ENCODE peak calls at places on chromosomes 2 and 18, in nine cellular contexts. F is cardiac fibroblast, Y is thoracic aorta, P is HCT116, N is astrocyte, R is Panc1, X is LNCaP clone FGC, K is SK-N-SH, D is psoas muscle. Q is an unnamed sample.

GRCh38 chr2:170017848-170018492 is 160.0 kb upstream of the MYO3B start:
- DNase-seq in R (no peak), D (no peak), X (no peak), K (no peak), N (peak), F (peak), Y (no peak), P (no peak), Q (no peak)

GRCh38 chr2:218396688-218397501 is 2.8 kb upstream of the CTDSP1 start:
- DNase-seq in N (peak), F (peak), R (no peak), X (no peak), Y (no peak), P (no peak), K (peak), D (peak), Q (peak)

GRCh38 chr2:218904176-218904575 is 23.5 kb downstream of the WNT10A start:
- DNase-seq in R (no peak), P (no peak), X (no peak), D (no peak), Y (no peak), N (no peak), F (no peak), K (no peak), Q (no peak)

GRCh38 chr18:44725300-44726096 is 44.8 kb downstream of the SETBP1 start:
- DNase-seq in R (no peak), N (peak), P (no peak), X (no peak), K (no peak), F (peak), D (peak), Y (no peak), Q (no peak)

GRCh38 chr2:218081695-218082094 is 12.6 kb downstream of the RUFY4 start:
- DNase-seq in R (no peak), Y (no peak), D (no peak), K (no peak), X (no peak), N (peak), P (no peak), F (peak), Q (no peak)

GRCh38 chr18:25795178-25795577 is 295.2 kb downstream of the SS18 start:
- DNase-seq in Y (no peak), R (no peak), X (no peak), D (no peak), K (no peak), F (no peak), N (no peak), P (no peak), Q (no peak)

GRCh38 chr2:183665976-183666375 is 541.7 kb downstream of the NUP35 start:
- DNase-seq in D (no peak), P (no peak), N (peak), K (no peak), F (peak), X (no peak), Y (no peak), R (no peak), Q (peak)

GRCh38 chr2:113847144-113847543 is 42.7 kb upstream of the ACTR3 start:
- DNase-seq in F (no peak), K (no peak), R (no peak), D (no peak), N (peak), X (no peak), P (no peak), Y (no peak), Q (no peak)

GRCh38 chr2:200454839-200455801 is 54.7 kb downstream of the KCTD18 start:
- DNase-seq in X (no peak), N (peak), K (no peak), D (no peak), R (no peak), Y (no peak), P (peak), F (no peak), Q (no peak)

GRCh38 chr18:45291616-45292612 is 323.4 kb upstream of the SLC14A2 start:
- DNase-seq in R (no peak), N (peak), Y (no peak), P (no peak), K (peak), D (no peak), X (no peak), F (peak), Q (peak)

GRCh38 chr2:109582928-109583895 is 30.6 kb downstream of the SEPTIN10 start:
- DNase-seq in K (no peak), X (no peak), Y (no peak), F (peak), N (no peak), R (no peak), D (no peak), P (no peak), Q (no peak)

GRCh38 chr2:46369783-46370182 is 72.6 kb downstream of the EPAS1 start:
- DNase-seq in N (no peak), F (no peak), P (no peak), K (no peak), D (no peak), X (no peak), R (no peak), Y (no peak), Q (no peak)

GRCh38 chr2:222641336-222641735 is 14.6 kb downstream of the FARSB start:
- DNase-seq in D (no peak), N (peak), F (peak), X (no peak), R (no peak), K (no peak), Y (no peak), P (no peak), Q (no peak)

GRCh38 chr2:145984541-145984940 is 1464.6 kb upstream of the ZEB2 start:
- DNase-seq in K (no peak), Y (no peak), X (no peak), P (peak), F (peak), D (no peak), R (no peak), N (peak), Q (no peak)

GRCh38 chr2:71746946-71747501 is 293.7 kb downstream of the DYSF start:
- DNase-seq in R (no peak), D (peak), Y (peak), N (peak), F (peak), P (no peak), X (peak), K (peak), Q (no peak)

GRCh38 chr18:11322716-11323115 is 173.3 kb upstream of the PIEZO2 start:
- DNase-seq in F (no peak), N (no peak), K (no peak), D (no peak), P (no peak), X (no peak), R (no peak), Y (no peak), Q (no peak)

GRCh38 chr2:220835563-220835962 is 736.5 kb downstream of the EPHA4 start:
- DNase-seq in R (no peak), P (no peak), K (no peak), Y (no peak), X (no peak), F (no peak), N (peak), D (no peak), Q (no peak)

GRCh38 chr2:186503827-186504606 is 18.0 kb downstream of the ZC3H15 start:
- DNase-seq in F (peak), Y (no peak), X (no peak), P (no peak), K (peak), N (peak), D (no peak), R (no peak), Q (no peak)

GRCh38 chr2:31413876-31414550 is 529 bp downstream of the XDH start:
- DNase-seq in R (no peak), Y (no peak), N (no peak), K (peak), P (no peak), D (no peak), X (no peak), F (no peak), Q (no peak)

GRCh38 chr2:232761301-232761907 is 15.0 kb downstream of the KCNJ13 start:
- DNase-seq in F (peak), X (no peak), R (peak), Y (no peak), P (peak), D (no peak), K (peak), N (peak), Q (peak)

GRCh38 chr2:61707984-61708852 is 145.6 kb downstream of the FAM161A start:
- DNase-seq in D (no peak), F (no peak), Y (no peak), R (peak), K (no peak), X (peak), N (peak), P (no peak), Q (no peak)

GRCh38 chr18:2146754-2147153 is 424.6 kb downstream of the METTL4 start:
- DNase-seq in P (no peak), N (no peak), X (no peak), R (no peak), F (no peak), D (no peak), K (no peak), Y (no peak), Q (no peak)

GRCh38 chr18:650428-650858 is 7.0 kb upstream of the TYMS start:
- DNase-seq in N (no peak), X (no peak), F (no peak), D (no peak), R (no peak), K (no peak), Y (no peak), P (no peak), Q (no peak)

GRCh38 chr18:68874361-68874760 is 76.5 kb downstream of the CCDC102B start:
- DNase-seq in F (peak), P (no peak), K (no peak), D (no peak), X (no peak), Y (no peak), R (no peak), N (peak), Q (no peak)

GRCh38 chr2:216221806-216222205 is 112.7 kb downstream of the XRCC5 start:
- DNase-seq in F (peak), D (no peak), X (no peak), R (no peak), P (no peak), K (no peak), Y (no peak), N (peak), Q (no peak)

GRCh38 chr2:147275943-147276342 is 568.9 kb upstream of the ACVR2A start:
- DNase-seq in K (no peak), F (no peak), X (no peak), D (no peak), R (no peak), Y (no peak), P (peak), N (no peak), Q (no peak)

GRCh38 chr2:85680707-85681353 is 12.8 kb upstream of the SFTPB start:
- DNase-seq in K (no peak), D (no peak), P (no peak), N (no peak), Y (no peak), F (no peak), X (no peak), R (no peak), Q (no peak)

GRCh38 chr18:28468903-28469302 is 292.0 kb upstream of the CDH2 start:
- DNase-seq in Y (no peak), F (peak), D (no peak), R (no peak), X (no peak), N (no peak), P (no peak), K (no peak), Q (no peak)

GRCh38 chr2:2524340-2524941 is 193.4 kb upstream of the MYT1L start:
- DNase-seq in D (no peak), F (no peak), N (no peak), K (peak), X (no peak), Y (no peak), P (no peak), R (no peak), Q (no peak)

GRCh38 chr2:182920631-182921056 is 54.2 kb upstream of the FRZB start:
- DNase-seq in N (no peak), D (no peak), R (no peak), K (no peak), P (no peak), X (no peak), Y (no peak), F (no peak), Q (no peak)

GRCh38 chr2:152826880-152827279 is 108.5 kb downstream of the ARL6IP6 start:
- DNase-seq in X (no peak), N (peak), P (no peak), D (no peak), F (peak), Y (no peak), K (no peak), R (no peak), Q (no peak)

GRCh38 chr18:24561369-24561768 is 100.9 kb downstream of the HRH4 start:
- DNase-seq in K (no peak), R (no peak), N (no peak), Y (no peak), P (no peak), D (no peak), F (no peak), X (no peak), Q (no peak)

GRCh38 chr2:216679658-216680024 is 15.7 kb downstream of the IGFBP5 start:
- DNase-seq in N (no peak), R (no peak), Y (peak), X (no peak), P (no peak), D (peak), K (no peak), F (no peak), Q (no peak)

GRCh38 chr2:130822766-130823165 is 13.9 kb upstream of the ARHGEF4 start:
- DNase-seq in X (no peak), Y (no peak), P (no peak), R (no peak), K (no peak), D (no peak), N (no peak), F (no peak), Q (no peak)

GRCh38 chr2:126749537-126749936 is 93.6 kb downstream of the GYPC start:
- DNase-seq in F (peak), K (no peak), P (no peak), Y (no peak), R (no peak), X (no peak), N (no peak), D (no peak), Q (no peak)

GRCh38 chr2:160664603-160665145 is 171.1 kb upstream of the RBMS1 start:
- DNase-seq in F (peak), Y (no peak), X (no peak), P (no peak), R (no peak), K (no peak), D (no peak), N (no peak), Q (no peak)

GRCh38 chr18:63476666-63477065 is at the start of gene SERPINB5:
- DNase-seq in N (no peak), P (peak), Y (no peak), D (no peak), X (peak), K (no peak), F (no peak), R (no peak), Q (no peak)

GRCh38 chr2:25362049-25362563 is 20.4 kb upstream of the DNMT3A start:
- DNase-seq in D (peak), Y (peak), F (peak), N (peak), X (peak), P (peak), K (peak), R (peak), Q (peak)
- H3K4me3 ChIP-seq in D (peak), Y (peak), F (peak), N (peak), X (peak), P (peak), K (peak), R (peak), Q (no peak)

DNA sequence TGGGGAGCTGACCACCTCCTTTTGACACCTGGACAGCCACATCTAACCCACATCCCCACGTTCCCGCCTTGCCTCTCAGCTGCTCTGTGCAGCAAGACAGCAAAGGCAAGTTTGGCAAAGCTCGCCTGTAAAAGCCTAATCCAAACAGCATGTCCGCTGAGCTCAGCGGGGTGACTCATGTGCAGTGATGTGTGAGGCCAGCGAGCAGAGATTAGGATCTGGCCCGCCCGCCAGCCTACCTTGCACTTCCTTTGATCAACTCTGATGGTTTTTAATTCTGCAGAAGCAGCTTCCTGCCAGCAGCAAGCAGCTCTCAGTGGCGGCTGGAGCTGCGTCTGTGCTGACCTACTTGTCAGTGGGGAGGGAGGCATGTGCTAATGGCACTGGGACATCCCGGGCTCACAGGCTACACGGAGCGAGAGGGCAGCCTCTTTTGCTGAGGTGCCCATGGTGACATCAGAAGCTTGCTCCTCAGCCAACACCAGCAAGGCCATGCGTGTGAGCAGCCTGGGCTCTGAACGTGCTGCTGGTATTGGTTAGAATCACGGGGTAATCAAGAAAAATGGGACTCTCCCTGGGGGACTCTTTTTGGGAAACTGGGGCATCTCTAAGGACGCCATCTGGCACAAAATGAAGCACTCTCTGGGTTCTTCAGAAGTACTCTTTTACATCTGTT is 36.0 kb upstream of the EML4 start:
- DNase-seq in Y (peak), K (peak), R (peak), X (peak), N (peak), P (peak), F (peak), D (peak), Q (peak)
- H3K4me3 ChIP-seq in Y (peak), K (peak), R (peak), X (no peak), N (peak), P (peak), F (peak), D (peak), Q (no peak)

GRCh38 chr18:77248873-77249582 is 620 bp upstream of the GALR1 start:
- DNase-seq in Y (no peak), K (no peak), D (no peak), X (no peak), N (no peak), R (no peak), P (no peak), F (no peak), Q (no peak)
- H3K4me3 ChIP-seq in Y (peak), K (peak), D (peak), X (no peak), N (peak), R (peak), P (no peak), F (peak), Q (no peak)

GRCh38 chr2:227106845-227107759 is 56.9 kb downstream of the COL4A4 start:
- DNase-seq in X (no peak), K (peak), N (peak), D (no peak), P (peak), Y (no peak), F (peak), R (peak), Q (peak)
- H3K4me3 ChIP-seq in X (no peak), K (no peak), N (no peak), D (no peak), P (no peak), Y (no peak), F (no peak), R (no peak), Q (no peak)

DNA sequence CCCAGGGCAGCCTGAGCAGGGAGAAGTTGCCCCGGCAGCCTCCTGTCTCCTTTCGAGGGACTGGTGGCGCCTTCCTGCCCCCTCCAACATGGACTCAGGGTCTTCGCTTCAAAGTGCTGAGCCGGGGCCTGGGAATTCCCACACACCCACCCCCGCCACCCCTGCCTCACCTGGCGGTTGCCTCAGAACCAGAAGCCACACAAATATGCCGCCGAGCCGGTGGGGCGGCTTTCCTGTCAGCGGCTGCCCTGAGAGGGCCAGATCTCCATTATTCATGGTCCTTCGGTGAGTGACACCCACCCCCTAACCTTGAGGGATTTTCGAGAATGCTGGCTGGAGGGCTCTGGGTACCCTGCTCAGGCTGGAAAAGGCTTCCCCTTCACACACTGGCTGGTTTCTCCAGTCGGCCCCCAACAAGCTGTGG is 71.7 kb downstream of the SMAD7 start:
- DNase-seq in X (no peak), K (no peak), P (no peak), F (no peak), R (no peak), N (no peak), D (no peak), Y (no peak), Q (no peak)
- H3K4me3 ChIP-seq in X (no peak), K (no peak), P (no peak), F (no peak), R (no peak), N (no peak), D (no peak), Y (no peak), Q (no peak)

DNA sequence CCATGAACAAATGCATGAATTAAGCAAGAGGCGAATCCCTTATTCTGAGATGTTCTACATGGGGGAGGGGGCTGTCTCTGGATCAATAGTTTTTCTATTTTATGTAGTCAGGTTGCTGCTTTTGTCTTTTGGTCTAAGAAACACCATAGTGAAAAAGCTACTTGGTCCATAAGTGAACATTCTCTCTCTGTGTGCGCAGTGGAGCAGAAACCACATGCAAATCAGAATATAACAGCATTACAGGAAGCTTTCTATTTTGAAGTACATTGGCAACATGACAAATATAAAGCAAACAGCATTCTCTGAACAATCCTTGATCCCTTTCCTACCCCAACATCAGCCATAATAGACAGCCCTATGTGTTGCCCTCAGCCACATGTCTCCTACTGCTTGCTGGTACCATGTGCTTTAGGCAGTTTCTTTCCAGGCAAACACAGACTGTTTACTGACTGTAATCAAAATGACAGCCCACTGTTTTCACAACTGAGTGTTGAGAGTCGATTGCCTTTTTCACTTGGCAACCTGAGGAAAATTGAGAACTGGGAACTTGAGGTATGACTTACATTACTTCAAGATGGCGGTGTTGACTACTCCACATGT is 10.6 kb downstream of the SCN3A start:
- DNase-seq in R (no peak), D (no peak), Y (no peak), P (no peak), N (no peak), X (no peak), K (no peak), F (no peak), Q (no peak)
- H3K4me3 ChIP-seq in R (no peak), D (no peak), Y (no peak), P (no peak), N (no peak), X (no peak), K (no peak), F (no peak), Q (no peak)